ENCODE peak calls at places on chromosomes 3 and 15, in seven cellular contexts. One of them, this sample, is unnamed.

GRCh38 chr3:23601020-23601822 is 204.5 kb upstream of the UBE2E1 start:
- DNase-seq in renal cortical epithelial cell: peak; percentile 89
- DNase-seq in RPMI7951: no peak
- DNase-seq in T-helper 9 cell: no peak
- DNase-seq in HTR-8/SVneo: no peak
- DNase-seq in activated T-helper 1 cell treated with Interleukin-2 at 50 U/mL for 16 hours: no peak
- DNase-seq in breast epithelium: no peak
- DNase-seq in this sample: no peak

GRCh38 chr3:150511096-150511670 is 35.1 kb downstream of the SERP1 start:
- DNase-seq in renal cortical epithelial cell: no peak
- DNase-seq in RPMI7951: no peak
- DNase-seq in T-helper 9 cell: no peak
- DNase-seq in HTR-8/SVneo: no peak
- DNase-seq in activated T-helper 1 cell treated with Interleukin-2 at 50 U/mL for 16 hours: no peak
- DNase-seq in breast epithelium: no peak
- DNase-seq in this sample: no peak

GRCh38 chr3:4043867-4044575 is 244.8 kb downstream of the LRRN1 start:
- DNase-seq in renal cortical epithelial cell: peak; percentile 51
- DNase-seq in RPMI7951: peak; percentile 32
- DNase-seq in T-helper 9 cell: no peak
- DNase-seq in HTR-8/SVneo: no peak
- DNase-seq in activated T-helper 1 cell treated with Interleukin-2 at 50 U/mL for 16 hours: no peak
- DNase-seq in breast epithelium: no peak
- DNase-seq in this sample: no peak

GRCh38 chr3:134471521-134472193 is 14.1 kb downstream of the ANAPC13 start:
- DNase-seq in renal cortical epithelial cell: peak; percentile 44
- DNase-seq in RPMI7951: peak; percentile 70
- DNase-seq in T-helper 9 cell: no peak
- DNase-seq in HTR-8/SVneo: no peak
- DNase-seq in activated T-helper 1 cell treated with Interleukin-2 at 50 U/mL for 16 hours: no peak
- DNase-seq in breast epithelium: no peak
- DNase-seq in this sample: no peak

GRCh38 chr15:83890584-83890983 is 236.7 kb downstream of the ADAMTSL3 start:
- DNase-seq in renal cortical epithelial cell: peak; percentile 42
- DNase-seq in RPMI7951: no peak
- DNase-seq in T-helper 9 cell: no peak
- DNase-seq in HTR-8/SVneo: no peak
- DNase-seq in activated T-helper 1 cell treated with Interleukin-2 at 50 U/mL for 16 hours: no peak
- DNase-seq in breast epithelium: no peak
- DNase-seq in this sample: no peak

GRCh38 chr3:62870321-62870720 is 4.9 kb downstream of the CADPS start:
- DNase-seq in renal cortical epithelial cell: peak; percentile 36
- DNase-seq in RPMI7951: peak; percentile 61
- DNase-seq in T-helper 9 cell: no peak
- DNase-seq in HTR-8/SVneo: no peak
- DNase-seq in activated T-helper 1 cell treated with Interleukin-2 at 50 U/mL for 16 hours: no peak
- DNase-seq in breast epithelium: no peak
- DNase-seq in this sample: no peak

GRCh38 chr15:55802600-55803376 is 59.8 kb upstream of the PRTG start:
- DNase-seq in renal cortical epithelial cell: no peak
- DNase-seq in RPMI7951: no peak
- DNase-seq in T-helper 9 cell: no peak
- DNase-seq in HTR-8/SVneo: no peak
- DNase-seq in activated T-helper 1 cell treated with Interleukin-2 at 50 U/mL for 16 hours: no peak
- DNase-seq in breast epithelium: no peak
- DNase-seq in this sample: no peak

GRCh38 chr3:55818485-55818884 is 331.4 kb upstream of the WNT5A start:
- DNase-seq in renal cortical epithelial cell: no peak
- DNase-seq in RPMI7951: no peak
- DNase-seq in T-helper 9 cell: no peak
- DNase-seq in HTR-8/SVneo: no peak
- DNase-seq in activated T-helper 1 cell treated with Interleukin-2 at 50 U/mL for 16 hours: no peak
- DNase-seq in breast epithelium: no peak
- DNase-seq in this sample: no peak

GRCh38 chr15:101657968-101658784 is 6.0 kb upstream of the TM2D3 start:
- DNase-seq in renal cortical epithelial cell: peak; percentile 26
- DNase-seq in RPMI7951: no peak
- DNase-seq in T-helper 9 cell: no peak
- DNase-seq in HTR-8/SVneo: no peak
- DNase-seq in activated T-helper 1 cell treated with Interleukin-2 at 50 U/mL for 16 hours: no peak
- DNase-seq in breast epithelium: no peak
- DNase-seq in this sample: no peak

GRCh38 chr3:177498037-177498857 is 301.0 kb upstream of the TBL1XR1 start:
- DNase-seq in renal cortical epithelial cell: peak; percentile 95
- DNase-seq in RPMI7951: peak; percentile 85
- DNase-seq in T-helper 9 cell: no peak
- DNase-seq in HTR-8/SVneo: no peak
- DNase-seq in activated T-helper 1 cell treated with Interleukin-2 at 50 U/mL for 16 hours: no peak
- DNase-seq in breast epithelium: no peak
- DNase-seq in this sample: no peak

GRCh38 chr15:64891546-64891945 is 20.2 kb upstream of the ANKDD1A start:
- DNase-seq in renal cortical epithelial cell: no peak
- DNase-seq in RPMI7951: no peak
- DNase-seq in T-helper 9 cell: no peak
- DNase-seq in HTR-8/SVneo: no peak
- DNase-seq in activated T-helper 1 cell treated with Interleukin-2 at 50 U/mL for 16 hours: no peak
- DNase-seq in breast epithelium: no peak
- DNase-seq in this sample: no peak

This sample was measured in T-cell.